ENCODE peak calls at places on chromosomes 13 and 19, in ten cellular contexts. R, T, H, I, N, A, C, Q, J and O are unnamed samples.

GRCh38 chr13:65584126-65584525 is 1646.0 kb downstream of the PCDH9 start:
- DNase-seq in J (no peak), Q (no peak), R (no peak), A (no peak), C (no peak), N (no peak), H (no peak), T (no peak), I (no peak), O (no peak)

GRCh38 chr19:38893341-38893771 is 6.1 kb downstream of the SIRT2 start:
- DNase-seq in I (no peak), A (no peak), Q (no peak), C (no peak), T (no peak), H (no peak), N (no peak), R (no peak), J (no peak), O (no peak)

GRCh38 chr13:51525567-51526165 is 58.6 kb upstream of the WDFY2 start:
- DNase-seq in A (no peak), H (no peak), C (no peak), N (no peak), Q (no peak), J (no peak), R (no peak), T (no peak), I (no peak), O (no peak)

GRCh38 chr13:64912141-64912540 is 2318.0 kb downstream of the PCDH9 start:
- DNase-seq in T (no peak), I (no peak), A (no peak), R (no peak), C (no peak), H (no peak), N (no peak), Q (no peak), J (no peak), O (no peak)

GRCh38 chr19:8577247-8577646 is at the start of gene MYO1F:
- DNase-seq in N (no peak), Q (no peak), A (no peak), I (no peak), R (no peak), J (no peak), C (no peak), T (peak), H (no peak), O (no peak)

GRCh38 chr13:111031531-111031961 is 83.6 kb upstream of the ARHGEF7 start:
- DNase-seq in R (no peak), Q (no peak), I (no peak), J (peak), T (no peak), A (no peak), H (no peak), C (no peak), N (no peak), O (no peak)

GRCh38 chr19:45919678-45920077 is 5.1 kb upstream of the NANOS2 start:
- DNase-seq in Q (no peak), R (no peak), C (no peak), J (no peak), N (no peak), A (no peak), T (no peak), I (no peak), H (no peak), O (no peak)

GRCh38 chr13:51581148-51581820 is 3.0 kb upstream of the WDFY2 start:
- DNase-seq in C (no peak), N (no peak), H (no peak), R (no peak), T (no peak), I (no peak), Q (no peak), A (no peak), J (no peak), O (no peak)

GRCh38 chr13:57123660-57124059 is 17.1 kb upstream of the PRR20A start:
- DNase-seq in C (no peak), A (no peak), R (no peak), I (no peak), N (no peak), T (peak), J (no peak), Q (no peak), H (no peak), O (no peak)

GRCh38 chr13:20714563-20715339 is 11.3 kb downstream of the IL17D start:
- DNase-seq in H (no peak), R (no peak), J (no peak), A (no peak), T (peak), I (no peak), N (peak), C (no peak), Q (no peak), O (no peak)

GRCh38 chr13:31204592-31204991 is 4.8 kb downstream of the B3GLCT start:
- DNase-seq in T (no peak), H (peak), R (no peak), I (no peak), Q (no peak), J (peak), N (no peak), C (no peak), A (no peak), O (no peak)

GRCh38 chr19:5934779-5935472 is 20.9 kb downstream of the CAPS start:
- DNase-seq in T (no peak), A (no peak), H (no peak), N (peak), Q (no peak), R (no peak), C (no peak), I (no peak), J (no peak), O (no peak)

GRCh38 chr19:16185925-16186234 is 670 bp downstream of the FAM32A start:
- DNase-seq in N (no peak), C (no peak), J (no peak), H (no peak), Q (no peak), T (no peak), R (no peak), I (no peak), A (no peak), O (no peak)

GRCh38 chr13:29926077-29926476 is 75.7 kb upstream of the UBL3 start:
- DNase-seq in R (no peak), A (no peak), T (no peak), N (no peak), J (no peak), H (no peak), C (no peak), Q (no peak), I (no peak), O (no peak)

GRCh38 chr19:45376045-45376724 is 5.8 kb upstream of the ERCC2 start:
- DNase-seq in N (peak), A (no peak), T (no peak), J (no peak), H (peak), I (no peak), Q (no peak), R (no peak), C (no peak), O (peak)

GRCh38 chr13:34756572-34756971 is 185.5 kb upstream of the NBEA start:
- DNase-seq in J (no peak), C (no peak), A (no peak), I (no peak), N (no peak), Q (no peak), R (no peak), T (no peak), H (no peak), O (no peak)

GRCh38 chr13:66506031-66506777 is 723.9 kb downstream of the PCDH9 start:
- DNase-seq in N (no peak), I (no peak), Q (no peak), J (no peak), T (no peak), A (no peak), H (no peak), R (no peak), C (no peak), O (no peak)

GRCh38 chr13:41588899-41589298 is 131.5 kb downstream of the RGCC start:
- DNase-seq in J (no peak), T (no peak), Q (no peak), N (no peak), R (no peak), H (peak), A (no peak), C (no peak), I (no peak), O (no peak)

GRCh38 chr19:49699364-49699763 is 8.4 kb downstream of the CPT1C start:
- DNase-seq in Q (no peak), N (no peak), C (no peak), R (no peak), H (no peak), T (no peak), I (no peak), A (no peak), J (no peak), O (no peak)

GRCh38 chr19:39843919-39844793 is 2.0 kb downstream of the FBL start:
- DNase-seq in J (no peak), H (peak), T (no peak), N (no peak), R (no peak), C (no peak), Q (no peak), I (peak), A (peak), O (peak)

GRCh38 chr19:35093430-35093829 is 22.2 kb upstream of the FXYD3 start:
- DNase-seq in J (no peak), A (peak), R (no peak), H (no peak), Q (no peak), T (no peak), C (no peak), I (no peak), N (no peak), O (no peak)

GRCh38 chr19:2408247-2408646 is 19.1 kb downstream of the TIMM13 start:
- DNase-seq in T (no peak), R (no peak), I (no peak), H (no peak), Q (no peak), J (no peak), N (no peak), A (no peak), C (no peak), O (no peak)

GRCh38 chr13:113902536-113902935 is 38.7 kb upstream of the GAS6 start:
- DNase-seq in C (no peak), Q (no peak), J (no peak), A (no peak), T (no peak), N (no peak), I (no peak), H (no peak), R (no peak), O (no peak)

GRCh38 chr13:99693812-99694211 is 192.5 kb downstream of the TM9SF2 start:
- DNase-seq in R (no peak), I (no peak), Q (no peak), J (no peak), T (no peak), C (no peak), H (no peak), N (no peak), A (peak), O (no peak)

GRCh38 chr19:3135961-3136683 is at the start of gene GNA15:
- DNase-seq in Q (no peak), R (no peak), C (no peak), H (no peak), N (peak), J (no peak), I (peak), T (peak), A (no peak), O (no peak)

GRCh38 chr19:55390461-55390880 is 4.7 kb downstream of the RPL28 start:
- DNase-seq in J (no peak), N (no peak), Q (no peak), T (no peak), C (no peak), I (no peak), H (no peak), A (no peak), R (no peak), O (no peak)

GRCh38 chr19:47005873-47006272 is 13.8 kb upstream of the NPAS1 start:
- DNase-seq in C (no peak), Q (no peak), H (no peak), T (no peak), I (no peak), N (no peak), A (no peak), J (peak), R (no peak), O (no peak)

GRCh38 chr13:75762967-75763366 is 126.8 kb downstream of the LMO7 start:
- DNase-seq in I (no peak), J (no peak), C (no peak), R (no peak), A (no peak), H (no peak), N (no peak), Q (no peak), T (no peak), O (no peak)

GRCh38 chr19:40416918-40417713 is 3.9 kb upstream of the PRX start:
- DNase-seq in C (no peak), Q (no peak), J (no peak), R (no peak), N (no peak), I (no peak), A (no peak), H (no peak), T (peak), O (no peak)

GRCh38 chr19:28168557-28168956 is 1044.4 kb downstream of the UQCRFS1 start:
- DNase-seq in A (no peak), C (no peak), J (no peak), N (no peak), T (no peak), I (no peak), Q (no peak), R (no peak), H (no peak), O (no peak)

GRCh38 chr19:39078436-39079200 is 5.5 kb upstream of the ACP7 start:
- DNase-seq in T (no peak), C (no peak), H (peak), R (no peak), A (no peak), J (peak), N (no peak), Q (no peak), I (peak), O (no peak)

GRCh38 chr19:56837492-56837891 is 3.0 kb downstream of the PEG3 start:
- DNase-seq in H (no peak), C (no peak), Q (peak), J (no peak), N (peak), R (no peak), T (peak), A (no peak), I (no peak), O (no peak)

GRCh38 chr13:110382229-110382628 is 75.1 kb downstream of the COL4A2 start:
- DNase-seq in R (no peak), I (no peak), N (no peak), T (no peak), C (no peak), H (no peak), J (no peak), A (no peak), Q (no peak), O (no peak)

GRCh38 chr19:7497292-7497691 is 8.5 kb upstream of the PEX11G start:
- DNase-seq in A (no peak), T (no peak), N (no peak), H (no peak), R (no peak), J (no peak), Q (no peak), C (no peak), I (no peak), O (no peak)

GRCh38 chr13:70353096-70353495 is 244.8 kb upstream of the KLHL1 start:
- DNase-seq in T (no peak), N (no peak), A (no peak), H (no peak), R (no peak), I (no peak), Q (no peak), C (no peak), J (no peak), O (no peak)

GRCh38 chr19:17673937-17674799 is 14.0 kb downstream of the UNC13A start:
- DNase-seq in A (no peak), Q (no peak), T (peak), N (no peak), J (no peak), I (no peak), H (no peak), R (no peak), C (no peak), O (no peak)

GRCh38 chr13:66402071-66402470 is 828.1 kb downstream of the PCDH9 start:
- DNase-seq in Q (no peak), N (no peak), J (no peak), T (no peak), A (no peak), H (no peak), I (no peak), C (no peak), R (no peak), O (no peak)

GRCh38 chr13:113064534-113065405 is 40.8 kb upstream of the F7 start:
- DNase-seq in I (no peak), C (no peak), T (peak), H (peak), Q (no peak), N (no peak), A (no peak), R (no peak), J (no peak), O (no peak)